ENCODE peak calls at places on chromosomes 4 and X, in nine cellular contexts. T is left ventricle myocardium superior, H is A549, R is LHCN-M2, M is germinal center, Y is KG1, Q is NCI-H510A, D is lower leg skin, K is colonic mucosa. I is an unnamed sample.
A peak's percentile ranks its signal among the peaks of the same experiment; 100 is the strongest.

GRCh38 chrX:153455571-153455970 is 9.7 kb upstream of the TREX2 start:
- DNase-seq in D (no peak), Y (no peak), Q (no peak), T (no peak), M (no peak), K (no peak), R (no peak), H (no peak), I (no peak)

GRCh38 chr4:792729-793108 is 33.2 kb downstream of the CPLX1 start:
- DNase-seq in Q (no peak), R (no peak), Y (no peak), K (no peak), H (no peak), M (no peak), T (no peak), D (no peak), I (no peak)

GRCh38 chrX:106415276-106415895 is 196.4 kb upstream of the RADX start:
- DNase-seq in Y (no peak), D (no peak), H (peak; percentile 22), K (peak; percentile 23), Q (no peak), T (no peak), R (peak; percentile 22), M (peak; percentile 2), I (peak; percentile 3)

GRCh38 chr4:125314676-125315570 is at the start of gene FAT4:
- DNase-seq in Q (peak; percentile 75), M (peak; percentile 24), D (peak; percentile 89), R (peak; percentile 97), H (peak; percentile 88), K (peak; percentile 77), T (peak; percentile 97), Y (peak; percentile 31), I (peak; percentile 92)

GRCh38 chr4:41256740-41257256 is at the start of gene UCHL1:
- DNase-seq in Y (no peak), M (peak; percentile 80), T (peak; percentile 46), R (peak; percentile 58), K (no peak), H (peak; percentile 96), D (no peak), Q (peak; percentile 90), I (peak; percentile 79)

GRCh38 chr4:153387981-153388380 is 43.5 kb downstream of the MND1 start:
- DNase-seq in Y (no peak), R (no peak), T (no peak), H (no peak), K (no peak), M (no peak), Q (no peak), D (no peak), I (no peak)

GRCh38 chr4:170230242-170230641 is 140.5 kb upstream of the AADAT start:
- DNase-seq in K (no peak), R (no peak), H (no peak), Y (no peak), Q (no peak), T (no peak), D (no peak), M (no peak), I (no peak)

GRCh38 chr4:147747787-147748454 is 16.0 kb downstream of the ARHGAP10 start:
- DNase-seq in Y (no peak), M (no peak), D (no peak), H (no peak), T (no peak), R (no peak), Q (no peak), K (no peak), I (no peak)

GRCh38 chrX:10001496-10001895 is 34.3 kb downstream of the CLDN34 start:
- DNase-seq in D (no peak), H (no peak), M (no peak), R (no peak), Y (no peak), T (no peak), Q (no peak), K (no peak), I (no peak)

GRCh38 chr4:37890501-37891220 is at the start of gene TBC1D1:
- DNase-seq in T (peak; percentile 90), Y (no peak), K (peak; percentile 75), H (peak; percentile 5), R (peak; percentile 39), M (peak; percentile 52), D (no peak), Q (peak; percentile 27), I (peak; percentile 61)

GRCh38 chr4:94758141-94758699 is 465 bp downstream of the BMPR1B start:
- DNase-seq in D (no peak), Q (no peak), M (peak; percentile 5), T (peak; percentile 49), K (peak; percentile 21), R (peak; percentile 42), Y (no peak), H (peak; percentile 83), I (peak; percentile 4)

GRCh38 chr4:159051245-159052071 is 51.4 kb upstream of the RAPGEF2 start:
- DNase-seq in K (no peak), Y (no peak), R (no peak), D (no peak), Q (no peak), T (no peak), M (peak; percentile 30), H (no peak), I (peak; percentile 24)

GRCh38 chrX:136453771-136454170 is 34.0 kb upstream of the BRS3 start:
- DNase-seq in K (no peak), Y (no peak), Q (no peak), R (no peak), M (no peak), T (no peak), D (no peak), H (no peak), I (peak; percentile 70)

GRCh38 chr4:56197387-56197786 is 189.9 kb downstream of the AASDH start:
- DNase-seq in T (no peak), K (peak; percentile 48), M (no peak), H (no peak), R (peak; percentile 17), Q (no peak), Y (no peak), D (no peak), I (peak; percentile 3)

GRCh38 chr4:149512489-149512888 is 303.2 kb downstream of the IQCM start:
- DNase-seq in M (no peak), Y (no peak), K (no peak), T (no peak), D (no peak), Q (no peak), R (peak; percentile 61), H (no peak), I (no peak)

GRCh38 chrX:30246769-30247489 is at the start of gene MAGEB1:
- DNase-seq in M (no peak), Q (no peak), D (no peak), R (no peak), Y (no peak), K (no peak), T (no peak), H (no peak), I (no peak)

GRCh38 chr4:9704551-9705332 is 76.7 kb upstream of the DRD5 start:
- DNase-seq in Q (no peak), Y (no peak), T (no peak), K (peak; percentile 64), R (no peak), H (no peak), D (no peak), M (no peak), I (no peak)

GRCh38 chr4:7361256-7361655 is 73.5 kb downstream of the PSAPL1 start:
- DNase-seq in H (no peak), M (no peak), Y (no peak), K (peak; percentile 21), D (no peak), R (peak; percentile 26), Q (no peak), T (peak; percentile 68), I (no peak)

GRCh38 chr4:57109530-57109846 is 697 bp downstream of the IGFBP7 start:
- DNase-seq in D (no peak), H (no peak), Y (no peak), T (no peak), M (no peak), Q (no peak), K (no peak), R (no peak), I (peak; percentile 16)

GRCh38 chr4:8070751-8071718 is 87.6 kb downstream of the ABLIM2 start:
- DNase-seq in R (no peak), D (no peak), Q (no peak), M (no peak), T (no peak), Y (no peak), K (no peak), H (no peak), I (no peak)

I was measured in M059J.